ENCODE peak calls at places on chromosomes 1 and 21, in six cellular contexts. One of them, this sample, is unnamed.
A peak's percentile ranks its signal among the peaks of the same experiment; 100 is the strongest.

GRCh38 chr1:2240251-2241156 is 12.4 kb downstream of the SKI start:
- DNase-seq in body of pancreas: peak; percentile 78
- DNase-seq in hepatocyte: peak; percentile 66
- DNase-seq in tibial artery: peak; percentile 95
- DNase-seq in GM23338: no peak
- DNase-seq in aorta: peak; percentile 93
- DNase-seq in this sample: peak; percentile 99

GRCh38 chr1:217017172-217017571 is 293.9 kb upstream of the ESRRG start:
- DNase-seq in body of pancreas: no peak
- DNase-seq in hepatocyte: no peak
- DNase-seq in tibial artery: no peak
- DNase-seq in GM23338: no peak
- DNase-seq in aorta: no peak
- DNase-seq in this sample: no peak

GRCh38 chr1:190175320-190175719 is 302.3 kb downstream of the BRINP3 start:
- DNase-seq in body of pancreas: no peak
- DNase-seq in hepatocyte: no peak
- DNase-seq in tibial artery: no peak
- DNase-seq in GM23338: no peak
- DNase-seq in aorta: no peak
- DNase-seq in this sample: no peak

GRCh38 chr1:45205000-45205909 is 1.1 kb downstream of the ZSWIM5 start:
- DNase-seq in body of pancreas: peak; percentile 63
- DNase-seq in hepatocyte: peak; percentile 72
- DNase-seq in tibial artery: peak; percentile 71
- DNase-seq in GM23338: peak; percentile 69
- DNase-seq in aorta: peak; percentile 83
- DNase-seq in this sample: peak; percentile 65

GRCh38 chr1:155000475-155000724 is 2.2 kb upstream of the ZBTB7B start:
- DNase-seq in body of pancreas: peak; percentile 80
- DNase-seq in hepatocyte: no peak
- DNase-seq in tibial artery: peak; percentile 80
- DNase-seq in GM23338: no peak
- DNase-seq in aorta: no peak
- DNase-seq in this sample: no peak

GRCh38 chr1:46221749-46222148 is 18.6 kb downstream of the LURAP1 start:
- DNase-seq in body of pancreas: no peak
- DNase-seq in hepatocyte: peak; percentile 49
- DNase-seq in tibial artery: no peak
- DNase-seq in GM23338: peak; percentile 75
- DNase-seq in aorta: no peak
- DNase-seq in this sample: no peak

GRCh38 chr21:18443085-18443484 is 39.5 kb upstream of the TMPRSS15 start:
- DNase-seq in body of pancreas: no peak
- DNase-seq in hepatocyte: no peak
- DNase-seq in tibial artery: no peak
- DNase-seq in GM23338: no peak
- DNase-seq in aorta: no peak
- DNase-seq in this sample: no peak

GRCh38 chr1:70449049-70449448 is 38.0 kb downstream of the CTH start:
- DNase-seq in body of pancreas: no peak
- DNase-seq in hepatocyte: no peak
- DNase-seq in tibial artery: no peak
- DNase-seq in GM23338: no peak
- DNase-seq in aorta: no peak
- DNase-seq in this sample: no peak

GRCh38 chr1:8409107-8409506 is 91.2 kb downstream of the SLC45A1 start:
- DNase-seq in body of pancreas: no peak
- DNase-seq in hepatocyte: peak; percentile 81
- DNase-seq in tibial artery: no peak
- DNase-seq in GM23338: peak; percentile 63
- DNase-seq in aorta: no peak
- DNase-seq in this sample: no peak

GRCh38 chr1:199723557-199723956 is 304.0 kb upstream of the NR5A2 start:
- DNase-seq in body of pancreas: no peak
- DNase-seq in hepatocyte: no peak
- DNase-seq in tibial artery: no peak
- DNase-seq in GM23338: no peak
- DNase-seq in aorta: no peak
- DNase-seq in this sample: no peak

GRCh38 chr1:27509127-27510080 is 19.4 kb upstream of the WASF2 start:
- DNase-seq in body of pancreas: no peak
- DNase-seq in hepatocyte: no peak
- DNase-seq in tibial artery: no peak
- DNase-seq in GM23338: no peak
- DNase-seq in aorta: no peak
- DNase-seq in this sample: peak; percentile 85

GRCh38 chr1:19640363-19641316 is 3.5 kb upstream of the NBL1 start:
- DNase-seq in body of pancreas: peak; percentile 29
- DNase-seq in hepatocyte: peak; percentile 50
- DNase-seq in tibial artery: peak; percentile 41
- DNase-seq in GM23338: peak; percentile 88
- DNase-seq in aorta: no peak
- DNase-seq in this sample: peak; percentile 48

GRCh38 chr1:54774820-54775498 is 10.6 kb upstream of the PARS2 start:
- DNase-seq in body of pancreas: no peak
- DNase-seq in hepatocyte: no peak
- DNase-seq in tibial artery: no peak
- DNase-seq in GM23338: peak; percentile 95
- DNase-seq in aorta: no peak
- DNase-seq in this sample: peak; percentile 8

GRCh38 chr1:226686440-226687436 is 52.3 kb downstream of the ITPKB start:
- DNase-seq in body of pancreas: no peak
- DNase-seq in hepatocyte: no peak
- DNase-seq in tibial artery: no peak
- DNase-seq in GM23338: no peak
- DNase-seq in aorta: no peak
- DNase-seq in this sample: no peak

GRCh38 chr1:27879374-27880082 is 7.2 kb downstream of the THEMIS2 start:
- DNase-seq in body of pancreas: no peak
- DNase-seq in hepatocyte: no peak
- DNase-seq in tibial artery: no peak
- DNase-seq in GM23338: no peak
- DNase-seq in aorta: no peak
- DNase-seq in this sample: no peak

GRCh38 chr1:228933753-228934152 is 198.5 kb downstream of the RHOU start:
- DNase-seq in body of pancreas: no peak
- DNase-seq in hepatocyte: peak; percentile 48
- DNase-seq in tibial artery: no peak
- DNase-seq in GM23338: no peak
- DNase-seq in aorta: no peak
- DNase-seq in this sample: no peak

GRCh38 chr21:44052071-44052829 is 40.1 kb downstream of the TRAPPC10 start:
- DNase-seq in body of pancreas: peak; percentile 27
- DNase-seq in hepatocyte: no peak
- DNase-seq in tibial artery: peak; percentile 49
- DNase-seq in GM23338: no peak
- DNase-seq in aorta: no peak
- DNase-seq in this sample: peak; percentile 77

GRCh38 chr1:66758247-66758755 is 6.0 kb downstream of the DYNLT5 start:
- DNase-seq in body of pancreas: no peak
- DNase-seq in hepatocyte: no peak
- DNase-seq in tibial artery: no peak
- DNase-seq in GM23338: no peak
- DNase-seq in aorta: no peak
- DNase-seq in this sample: no peak
- H3K4me3 ChIP-seq in body of pancreas: no peak overlapping the region
- H3K4me3 ChIP-seq in hepatocyte: no peak overlapping the region
- H3K4me3 ChIP-seq in tibial artery: no peak overlapping the region
- H3K4me3 ChIP-seq in GM23338: no peak overlapping the region
- H3K4me3 ChIP-seq in aorta: no peak overlapping the region
- H3K4me3 ChIP-seq in this sample: no peak overlapping the region

GRCh38 chr1:38858833-38859560 is 575 bp downstream of the RRAGC start:
- DNase-seq in body of pancreas: peak; percentile 71
- DNase-seq in hepatocyte: peak; percentile 77
- DNase-seq in tibial artery: peak; percentile 81
- DNase-seq in GM23338: no peak
- DNase-seq in aorta: peak; percentile 86
- DNase-seq in this sample: peak; percentile 83

GRCh38 chr1:38860464-38860816 is 868 bp upstream of the RRAGC start:
- DNase-seq in body of pancreas: no peak
- DNase-seq in hepatocyte: no peak
- DNase-seq in tibial artery: no peak
- DNase-seq in GM23338: no peak
- DNase-seq in aorta: no peak
- DNase-seq in this sample: no peak

GRCh38 chr1:38865112-38865715 is 5.6 kb upstream of the RRAGC start:
- DNase-seq in body of pancreas: no peak
- DNase-seq in hepatocyte: no peak
- DNase-seq in tibial artery: no peak
- DNase-seq in GM23338: no peak
- DNase-seq in aorta: no peak
- DNase-seq in this sample: no peak

DNA sequence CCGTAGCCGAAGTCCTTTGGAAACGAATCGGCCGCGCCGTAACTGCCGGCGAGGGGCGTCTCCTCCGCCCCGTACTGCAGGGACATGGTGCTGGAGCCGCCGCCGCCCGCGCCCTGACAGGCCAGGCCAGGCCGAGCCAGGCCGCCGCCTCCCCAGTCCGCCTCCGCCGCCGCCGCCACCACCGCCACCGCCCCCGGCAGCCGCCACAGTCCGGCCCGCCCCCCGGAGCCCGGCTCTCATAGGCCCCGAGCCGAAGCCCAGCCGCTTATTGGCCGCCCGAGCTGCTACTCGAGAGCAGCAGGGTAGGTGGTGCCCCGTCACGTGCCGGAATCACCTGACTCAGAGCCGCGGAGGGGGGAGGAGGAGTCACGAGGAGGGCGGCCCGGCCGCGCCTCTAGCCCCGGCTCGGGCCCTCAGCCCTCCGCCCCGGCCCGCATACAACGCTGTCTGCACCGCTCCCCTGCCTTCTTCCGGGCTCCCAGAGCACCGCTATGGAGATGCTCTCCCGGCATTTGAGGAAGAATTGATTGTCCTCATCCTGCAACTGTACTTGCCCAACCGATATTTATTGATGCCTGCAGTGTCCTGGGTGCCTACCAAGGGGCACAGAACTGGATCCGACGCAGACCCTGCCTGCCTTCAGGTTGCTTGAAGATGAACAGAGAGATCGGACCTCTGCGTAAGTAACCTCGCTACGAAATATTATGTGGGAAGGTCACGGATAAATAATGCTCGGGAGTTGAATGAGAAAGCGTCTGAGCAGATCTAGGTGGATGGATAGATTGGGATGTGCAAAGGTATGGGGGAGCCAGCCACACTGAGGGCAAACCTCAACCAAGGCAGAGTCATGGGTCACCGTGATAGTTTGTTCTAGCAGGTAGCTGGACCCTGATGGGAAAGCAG is at the start of gene RRAGC:
- DNase-seq in body of pancreas: peak; percentile 100
- DNase-seq in hepatocyte: peak; percentile 99
- DNase-seq in tibial artery: peak; percentile 100
- DNase-seq in GM23338: peak; percentile 100
- DNase-seq in aorta: peak; percentile 100
- DNase-seq in this sample: peak; percentile 100
- H3K27ac ChIP-seq in body of pancreas: peak within 1 kb of the TSS; percentile 82
- H3K27ac ChIP-seq in hepatocyte: peak within 1 kb of the TSS; percentile 91
- H3K27ac ChIP-seq in tibial artery: peak within 1 kb of the TSS; percentile 97
- H3K27ac ChIP-seq in GM23338: no peak within 1 kb of the TSS
- H3K27ac ChIP-seq in aorta: no peak within 1 kb of the TSS
- H3K27ac ChIP-seq in this sample: peak within 1 kb of the TSS; percentile 86

GRCh38 chr1:59696421-59697115 is 118.2 kb upstream of the HOOK1 start:
- DNase-seq in body of pancreas: no peak
- DNase-seq in hepatocyte: no peak
- DNase-seq in tibial artery: no peak
- DNase-seq in GM23338: no peak
- DNase-seq in aorta: no peak
- DNase-seq in this sample: no peak
- H3K4me3 ChIP-seq in body of pancreas: no peak overlapping the region
- H3K4me3 ChIP-seq in hepatocyte: no peak overlapping the region
- H3K4me3 ChIP-seq in tibial artery: no peak overlapping the region
- H3K4me3 ChIP-seq in GM23338: no peak overlapping the region
- H3K4me3 ChIP-seq in aorta: no peak overlapping the region
- H3K4me3 ChIP-seq in this sample: no peak overlapping the region

GRCh38 chr1:66436378-66437135 is 97.4 kb upstream of the SGIP1 start:
- DNase-seq in body of pancreas: no peak
- DNase-seq in hepatocyte: no peak
- DNase-seq in tibial artery: no peak
- DNase-seq in GM23338: peak; percentile 43
- DNase-seq in aorta: no peak
- DNase-seq in this sample: no peak

GRCh38 chr1:66437136-66437401 is 96.9 kb upstream of the SGIP1 start:
- DNase-seq in body of pancreas: no peak
- DNase-seq in hepatocyte: no peak
- DNase-seq in tibial artery: no peak
- DNase-seq in GM23338: no peak
- DNase-seq in aorta: no peak
- DNase-seq in this sample: no peak

GRCh38 chr1:66431999-66432398 is 102.0 kb upstream of the SGIP1 start:
- DNase-seq in body of pancreas: no peak
- DNase-seq in hepatocyte: no peak
- DNase-seq in tibial artery: no peak
- DNase-seq in GM23338: no peak
- DNase-seq in aorta: no peak
- DNase-seq in this sample: no peak

GRCh38 chr1:66435541-66435940 is 98.4 kb upstream of the SGIP1 start:
- DNase-seq in body of pancreas: no peak
- DNase-seq in hepatocyte: no peak
- DNase-seq in tibial artery: no peak
- DNase-seq in GM23338: no peak
- DNase-seq in aorta: no peak
- DNase-seq in this sample: no peak

DNA sequence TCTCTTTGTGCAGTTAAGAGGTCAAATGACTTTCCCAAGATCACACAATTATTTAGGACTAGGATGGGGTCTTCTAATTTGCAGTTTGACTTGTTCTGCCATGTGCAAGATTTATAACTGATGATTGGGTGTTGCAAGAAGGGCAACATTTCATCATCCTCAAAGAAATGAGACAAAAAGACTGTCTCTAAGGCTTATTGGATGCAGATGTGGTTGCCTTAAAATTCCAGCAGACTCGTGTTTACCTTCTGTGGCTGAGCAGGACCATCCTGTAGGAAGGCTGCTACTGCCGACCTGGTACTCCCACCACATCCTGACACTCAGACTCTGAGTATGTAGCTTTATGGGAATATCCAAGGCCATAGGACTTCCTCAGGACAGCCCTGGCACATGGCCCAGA is 99.9 kb upstream of the SGIP1 start:
- DNase-seq in body of pancreas: peak; percentile 12
- DNase-seq in hepatocyte: no peak
- DNase-seq in tibial artery: no peak
- DNase-seq in GM23338: no peak
- DNase-seq in aorta: no peak
- DNase-seq in this sample: no peak
- H3K27ac ChIP-seq in body of pancreas: no peak overlapping the region
- H3K27ac ChIP-seq in hepatocyte: no peak overlapping the region
- H3K27ac ChIP-seq in tibial artery: no peak overlapping the region
- H3K27ac ChIP-seq in GM23338: no peak overlapping the region
- H3K27ac ChIP-seq in aorta: no peak overlapping the region
- H3K27ac ChIP-seq in this sample: no peak overlapping the region